ENCODE peak calls at places on chromosome 12, in nine cellular contexts. One of them, this sample, is unnamed.

GRCh38 chr12:115229517-115229916 is 545.5 kb upstream of the TBX3 start:
- DNase-seq in mesenchymal stem cell: no peak
- DNase-seq in CD4-positive, CD25-positive, alpha-beta regulatory T cell: no peak
- DNase-seq in heart right ventricle: no peak
- DNase-seq in left lung: no peak
- DNase-seq in IMR-90: no peak
- DNase-seq in cardiac muscle cell: no peak
- DNase-seq in GM23248: no peak
- DNase-seq in lung: no peak
- DNase-seq in this sample: no peak

GRCh38 chr12:67025543-67026114 is 243.5 kb upstream of the CAND1 start:
- DNase-seq in lung: no peak
- DNase-seq in IMR-90: no peak
- DNase-seq in cardiac muscle cell: peak
- DNase-seq in mesenchymal stem cell: peak
- DNase-seq in GM23248: peak
- DNase-seq in left lung: no peak
- DNase-seq in heart right ventricle: peak
- DNase-seq in CD4-positive, CD25-positive, alpha-beta regulatory T cell: no peak
- DNase-seq in this sample: no peak

GRCh38 chr12:79648872-79649271 is 41.9 kb downstream of the PAWR start:
- DNase-seq in lung: no peak
- DNase-seq in mesenchymal stem cell: no peak
- DNase-seq in left lung: no peak
- DNase-seq in CD4-positive, CD25-positive, alpha-beta regulatory T cell: no peak
- DNase-seq in cardiac muscle cell: no peak
- DNase-seq in GM23248: no peak
- DNase-seq in IMR-90: no peak
- DNase-seq in heart right ventricle: no peak
- DNase-seq in this sample: no peak

GRCh38 chr12:26878661-26879119 is 45.7 kb upstream of the ITPR2 start:
- DNase-seq in heart right ventricle: peak
- DNase-seq in mesenchymal stem cell: no peak
- DNase-seq in cardiac muscle cell: no peak
- DNase-seq in GM23248: no peak
- DNase-seq in CD4-positive, CD25-positive, alpha-beta regulatory T cell: no peak
- DNase-seq in IMR-90: no peak
- DNase-seq in lung: peak
- DNase-seq in left lung: no peak
- DNase-seq in this sample: peak

GRCh38 chr12:111034911-111035577 is 114.7 kb upstream of the MYL2 start:
- DNase-seq in left lung: no peak
- DNase-seq in GM23248: peak
- DNase-seq in heart right ventricle: no peak
- DNase-seq in CD4-positive, CD25-positive, alpha-beta regulatory T cell: no peak
- DNase-seq in IMR-90: no peak
- DNase-seq in cardiac muscle cell: peak
- DNase-seq in mesenchymal stem cell: no peak
- DNase-seq in lung: no peak
- DNase-seq in this sample: no peak

GRCh38 chr12:109488051-109488665 is 10.7 kb downstream of the UBE3B start:
- DNase-seq in left lung: no peak
- DNase-seq in IMR-90: peak
- DNase-seq in CD4-positive, CD25-positive, alpha-beta regulatory T cell: no peak
- DNase-seq in mesenchymal stem cell: no peak
- DNase-seq in GM23248: peak
- DNase-seq in cardiac muscle cell: no peak
- DNase-seq in lung: no peak
- DNase-seq in heart right ventricle: no peak
- DNase-seq in this sample: no peak

GRCh38 chr12:22234561-22234960 is 99.9 kb downstream of the ST8SIA1 start:
- DNase-seq in GM23248: peak
- DNase-seq in IMR-90: peak
- DNase-seq in heart right ventricle: no peak
- DNase-seq in cardiac muscle cell: no peak
- DNase-seq in mesenchymal stem cell: no peak
- DNase-seq in left lung: no peak
- DNase-seq in lung: no peak
- DNase-seq in CD4-positive, CD25-positive, alpha-beta regulatory T cell: no peak
- DNase-seq in this sample: no peak

GRCh38 chr12:93938317-93938716 is 210.1 kb upstream of the PLXNC1 start:
- DNase-seq in lung: no peak
- DNase-seq in cardiac muscle cell: no peak
- DNase-seq in heart right ventricle: no peak
- DNase-seq in IMR-90: no peak
- DNase-seq in left lung: no peak
- DNase-seq in mesenchymal stem cell: no peak
- DNase-seq in GM23248: no peak
- DNase-seq in CD4-positive, CD25-positive, alpha-beta regulatory T cell: no peak
- DNase-seq in this sample: no peak

GRCh38 chr12:68224613-68225285 is 861 bp downstream of the IL26 start:
- DNase-seq in heart right ventricle: no peak
- DNase-seq in mesenchymal stem cell: no peak
- DNase-seq in IMR-90: peak
- DNase-seq in left lung: no peak
- DNase-seq in lung: no peak
- DNase-seq in CD4-positive, CD25-positive, alpha-beta regulatory T cell: no peak
- DNase-seq in cardiac muscle cell: no peak
- DNase-seq in GM23248: peak
- DNase-seq in this sample: no peak

GRCh38 chr12:92402415-92402814 is 256.8 kb upstream of the BTG1 start:
- DNase-seq in left lung: no peak
- DNase-seq in lung: no peak
- DNase-seq in CD4-positive, CD25-positive, alpha-beta regulatory T cell: no peak
- DNase-seq in cardiac muscle cell: no peak
- DNase-seq in GM23248: no peak
- DNase-seq in IMR-90: no peak
- DNase-seq in mesenchymal stem cell: no peak
- DNase-seq in heart right ventricle: no peak
- DNase-seq in this sample: no peak
- H3K27ac ChIP-seq in left lung: no peak
- H3K27ac ChIP-seq in lung: no peak
- H3K27ac ChIP-seq in CD4-positive, CD25-positive, alpha-beta regulatory T cell: peak
- H3K27ac ChIP-seq in cardiac muscle cell: no peak
- H3K27ac ChIP-seq in GM23248: no peak
- H3K27ac ChIP-seq in IMR-90: no peak
- H3K27ac ChIP-seq in mesenchymal stem cell: no peak
- H3K27ac ChIP-seq in heart right ventricle: no peak
- H3K27ac ChIP-seq in this sample: no peak

DNA sequence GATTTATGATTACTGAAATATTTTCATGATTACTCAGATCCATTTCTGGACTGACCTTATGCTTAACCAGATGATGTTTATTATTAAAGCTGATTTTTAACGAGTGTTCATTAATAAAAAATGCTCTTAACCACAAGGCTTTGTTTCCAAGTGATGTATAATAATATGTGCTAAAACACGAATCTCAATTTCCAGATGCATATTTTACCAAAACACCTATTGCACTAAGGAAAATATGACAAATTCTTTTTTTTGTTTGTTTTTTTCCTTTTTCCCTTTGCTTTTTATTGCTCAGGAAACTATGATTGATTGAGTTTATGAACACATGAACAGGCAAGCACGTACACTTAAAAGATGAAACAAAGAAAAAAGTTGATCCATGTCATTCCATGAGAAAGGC is 16.9 kb upstream of the DUSP6 start:
- DNase-seq in IMR-90: no peak
- DNase-seq in cardiac muscle cell: no peak
- DNase-seq in lung: no peak
- DNase-seq in CD4-positive, CD25-positive, alpha-beta regulatory T cell: no peak
- DNase-seq in heart right ventricle: no peak
- DNase-seq in GM23248: no peak
- DNase-seq in mesenchymal stem cell: no peak
- DNase-seq in left lung: no peak
- DNase-seq in this sample: no peak
- H3K27ac ChIP-seq in IMR-90: no peak
- H3K27ac ChIP-seq in cardiac muscle cell: peak
- H3K27ac ChIP-seq in lung: no peak
- H3K27ac ChIP-seq in CD4-positive, CD25-positive, alpha-beta regulatory T cell: no peak
- H3K27ac ChIP-seq in heart right ventricle: no peak
- H3K27ac ChIP-seq in GM23248: no peak
- H3K27ac ChIP-seq in mesenchymal stem cell: no peak
- H3K27ac ChIP-seq in left lung: no peak
- H3K27ac ChIP-seq in this sample: no peak

DNA sequence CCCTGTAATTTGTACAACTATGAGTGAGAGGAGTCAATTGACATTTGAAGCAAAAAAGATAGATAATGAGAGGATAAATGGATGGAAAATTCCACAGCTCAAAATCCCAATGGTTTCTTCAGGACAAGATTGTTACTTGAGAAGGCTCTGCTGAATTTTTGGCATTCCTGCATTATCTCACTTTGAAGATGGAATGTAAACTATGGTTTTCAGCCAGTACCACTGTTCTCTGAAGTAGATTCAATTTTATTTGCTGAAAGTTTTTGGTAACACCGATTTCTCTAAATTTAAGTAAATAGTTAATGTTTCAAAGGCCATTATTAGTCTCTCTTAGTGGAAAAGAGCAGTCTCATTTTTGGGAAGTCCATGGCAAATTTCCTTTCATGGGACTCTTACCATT is 121.9 kb upstream of the SLC38A2 start:
- DNase-seq in GM23248: peak
- DNase-seq in mesenchymal stem cell: peak
- DNase-seq in IMR-90: peak
- DNase-seq in cardiac muscle cell: peak
- DNase-seq in heart right ventricle: no peak
- DNase-seq in left lung: no peak
- DNase-seq in CD4-positive, CD25-positive, alpha-beta regulatory T cell: no peak
- DNase-seq in lung: no peak
- DNase-seq in this sample: no peak
- H3K27ac ChIP-seq in GM23248: peak
- H3K27ac ChIP-seq in mesenchymal stem cell: peak
- H3K27ac ChIP-seq in IMR-90: peak
- H3K27ac ChIP-seq in cardiac muscle cell: peak
- H3K27ac ChIP-seq in heart right ventricle: peak
- H3K27ac ChIP-seq in left lung: peak
- H3K27ac ChIP-seq in CD4-positive, CD25-positive, alpha-beta regulatory T cell: no peak
- H3K27ac ChIP-seq in lung: no peak
- H3K27ac ChIP-seq in this sample: no peak

GRCh38 chr12:132004946-132005345 is 55.2 kb downstream of the EP400 start:
- DNase-seq in mesenchymal stem cell: no peak
- DNase-seq in lung: no peak
- DNase-seq in cardiac muscle cell: no peak
- DNase-seq in GM23248: no peak
- DNase-seq in heart right ventricle: no peak
- DNase-seq in left lung: no peak
- DNase-seq in IMR-90: no peak
- DNase-seq in CD4-positive, CD25-positive, alpha-beta regulatory T cell: no peak
- DNase-seq in this sample: no peak

GRCh38 chr12:132009336-132009859 is 59.7 kb downstream of the EP400 start:
- DNase-seq in mesenchymal stem cell: no peak
- DNase-seq in heart right ventricle: no peak
- DNase-seq in left lung: no peak
- DNase-seq in GM23248: no peak
- DNase-seq in cardiac muscle cell: no peak
- DNase-seq in CD4-positive, CD25-positive, alpha-beta regulatory T cell: no peak
- DNase-seq in IMR-90: no peak
- DNase-seq in lung: no peak
- DNase-seq in this sample: no peak

GRCh38 chr12:132006056-132006680 is 56.4 kb downstream of the EP400 start:
- DNase-seq in GM23248: no peak
- DNase-seq in CD4-positive, CD25-positive, alpha-beta regulatory T cell: no peak
- DNase-seq in left lung: no peak
- DNase-seq in heart right ventricle: no peak
- DNase-seq in lung: no peak
- DNase-seq in cardiac muscle cell: no peak
- DNase-seq in mesenchymal stem cell: peak
- DNase-seq in IMR-90: peak
- DNase-seq in this sample: no peak

GRCh38 chr12:132003846-132004245 is 54.1 kb downstream of the EP400 start:
- DNase-seq in lung: no peak
- DNase-seq in cardiac muscle cell: no peak
- DNase-seq in IMR-90: peak
- DNase-seq in left lung: no peak
- DNase-seq in heart right ventricle: no peak
- DNase-seq in mesenchymal stem cell: peak
- DNase-seq in GM23248: peak
- DNase-seq in CD4-positive, CD25-positive, alpha-beta regulatory T cell: no peak
- DNase-seq in this sample: no peak

GRCh38 chr12:132007041-132007440 is 57.3 kb downstream of the EP400 start:
- DNase-seq in cardiac muscle cell: no peak
- DNase-seq in lung: no peak
- DNase-seq in IMR-90: no peak
- DNase-seq in heart right ventricle: no peak
- DNase-seq in CD4-positive, CD25-positive, alpha-beta regulatory T cell: no peak
- DNase-seq in GM23248: no peak
- DNase-seq in mesenchymal stem cell: no peak
- DNase-seq in left lung: no peak
- DNase-seq in this sample: no peak
- H3K27ac ChIP-seq in cardiac muscle cell: no peak
- H3K27ac ChIP-seq in lung: no peak
- H3K27ac ChIP-seq in IMR-90: no peak
- H3K27ac ChIP-seq in heart right ventricle: no peak
- H3K27ac ChIP-seq in CD4-positive, CD25-positive, alpha-beta regulatory T cell: no peak
- H3K27ac ChIP-seq in GM23248: no peak
- H3K27ac ChIP-seq in mesenchymal stem cell: no peak
- H3K27ac ChIP-seq in left lung: no peak
- H3K27ac ChIP-seq in this sample: no peak

GRCh38 chr12:131753041-131753440 is 42.2 kb downstream of the SFSWAP start:
- DNase-seq in CD4-positive, CD25-positive, alpha-beta regulatory T cell: no peak
- DNase-seq in cardiac muscle cell: no peak
- DNase-seq in IMR-90: no peak
- DNase-seq in heart right ventricle: no peak
- DNase-seq in lung: no peak
- DNase-seq in GM23248: no peak
- DNase-seq in left lung: no peak
- DNase-seq in mesenchymal stem cell: no peak
- DNase-seq in this sample: no peak
- H3K27ac ChIP-seq in CD4-positive, CD25-positive, alpha-beta regulatory T cell: no peak
- H3K27ac ChIP-seq in cardiac muscle cell: no peak
- H3K27ac ChIP-seq in IMR-90: no peak
- H3K27ac ChIP-seq in heart right ventricle: no peak
- H3K27ac ChIP-seq in lung: no peak
- H3K27ac ChIP-seq in GM23248: no peak
- H3K27ac ChIP-seq in left lung: no peak
- H3K27ac ChIP-seq in mesenchymal stem cell: no peak
- H3K27ac ChIP-seq in this sample: no peak